ENCODE peak calls at places on chromosomes 2 and 18, in seven cellular contexts. D, A, N, O, P, Y and G are unnamed samples.

GRCh38 chr2:85216051-85216431 is 82.8 kb downstream of the TCF7L1 start:
- DNase-seq in P (no peak), A (no peak), O (no peak), D (no peak), Y (no peak), N (no peak), G (no peak)

GRCh38 chr2:17740203-17740602 is 13.4 kb downstream of the SMC6 start:
- DNase-seq in A (no peak), N (no peak), P (no peak), Y (no peak), D (no peak), O (no peak), G (no peak)

GRCh38 chr2:23385351-23385747 is 370 bp downstream of the KLHL29 start:
- DNase-seq in N (no peak), Y (peak; percentile 26), P (no peak), A (no peak), D (no peak), O (no peak), G (peak; percentile 74)

GRCh38 chr2:47313141-47313691 is 89.7 kb upstream of the MSH2 start:
- DNase-seq in N (no peak), P (no peak), O (peak; percentile 59), A (no peak), Y (peak; percentile 73), D (peak; percentile 39), G (no peak)

GRCh38 chr18:76983613-76984051 is 149.0 kb downstream of the MBP start:
- DNase-seq in D (no peak), Y (no peak), O (no peak), N (no peak), A (no peak), P (no peak), G (no peak)

GRCh38 chr2:158321264-158321663 is 135.3 kb downstream of the CCDC148 start:
- DNase-seq in A (no peak), D (no peak), P (no peak), N (no peak), Y (no peak), O (no peak), G (no peak)

GRCh38 chr2:222993920-222994650 is 57.9 kb upstream of the KCNE4 start:
- DNase-seq in Y (peak; percentile 73), N (peak; percentile 93), A (no peak), P (peak; percentile 47), O (peak; percentile 47), D (peak; percentile 82), G (peak; percentile 98)

GRCh38 chr2:36399050-36399449 is 43.5 kb downstream of the CRIM1 start:
- DNase-seq in Y (no peak), O (no peak), P (no peak), D (no peak), N (no peak), A (no peak), G (no peak)

GRCh38 chr2:178280261-178280852 is 86.0 kb downstream of the OSBPL6 start:
- DNase-seq in Y (no peak), O (no peak), N (no peak), D (no peak), A (no peak), P (peak; percentile 46), G (no peak)

GRCh38 chr2:46231721-46232120 is 65.5 kb upstream of the EPAS1 start:
- DNase-seq in N (no peak), O (no peak), D (no peak), Y (no peak), A (no peak), P (no peak), G (no peak)

GRCh38 chr2:46230677-46231425 is 66.4 kb upstream of the EPAS1 start:
- DNase-seq in Y (no peak), N (no peak), O (peak; percentile 42), D (no peak), P (no peak), A (no peak), G (no peak)

GRCh38 chr2:46227674-46228289 is 69.4 kb upstream of the EPAS1 start:
- DNase-seq in O (no peak), P (no peak), N (no peak), Y (no peak), D (no peak), A (no peak), G (no peak)

GRCh38 chr2:46230115-46230571 is 67.1 kb upstream of the EPAS1 start:
- DNase-seq in P (no peak), D (no peak), A (peak; percentile 37), N (no peak), O (peak; percentile 69), Y (no peak), G (no peak)

DNA sequence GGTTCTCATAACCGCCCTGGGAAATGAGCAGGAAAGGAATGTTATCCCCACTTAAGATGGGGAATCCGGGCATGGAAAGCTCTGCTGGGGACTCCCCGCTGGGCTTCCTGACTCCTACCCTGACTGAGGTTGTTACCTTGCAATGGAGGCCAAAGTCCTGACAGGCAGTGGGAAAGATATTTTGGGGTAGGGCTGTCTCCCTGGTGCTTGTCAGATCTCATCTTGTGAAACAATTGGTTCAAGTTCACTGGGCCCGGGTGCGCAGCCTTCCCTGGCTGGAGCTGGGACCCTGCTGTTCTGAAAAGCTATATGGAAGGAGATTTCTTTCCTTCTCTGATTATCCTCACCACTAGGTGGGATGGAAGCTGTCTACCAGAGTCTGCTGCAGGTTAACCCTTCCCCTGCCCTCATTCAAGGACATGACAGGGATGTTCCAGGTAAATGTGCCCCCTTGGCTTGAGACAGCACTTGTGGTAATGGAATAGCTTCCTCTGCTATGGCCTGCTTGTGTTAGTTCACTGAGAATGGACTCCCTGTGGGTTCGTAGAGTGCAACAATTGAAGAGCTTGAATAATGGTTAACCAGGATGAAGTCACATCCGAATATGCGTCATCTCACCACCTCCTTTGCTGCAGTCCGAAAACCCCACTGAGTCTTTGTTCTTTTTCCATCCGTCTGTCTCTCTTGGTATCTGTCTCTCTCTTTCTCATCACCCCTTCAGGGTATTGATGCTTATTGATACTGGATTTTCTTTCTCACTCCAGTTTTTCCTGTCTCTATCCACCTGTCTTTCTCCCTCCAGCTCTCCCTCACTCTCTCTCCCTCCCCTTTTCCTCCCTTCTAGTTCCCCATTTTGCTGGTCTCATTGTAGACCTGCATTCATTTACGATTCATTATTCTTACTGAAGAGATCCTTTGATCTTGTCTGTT is 67.8 kb upstream of the EPAS1 start:
- DNase-seq in D (no peak), A (peak; percentile 89), Y (no peak), P (no peak), O (no peak), N (no peak), G (no peak)
- TF ChIP-seq EP300 in D (no peak), A (no peak), Y (no peak), P (no peak), O (no peak), N (no peak), G (no peak)

GRCh38 chr2:42906557-42907380 is 114.4 kb upstream of the HAAO start:
- DNase-seq in P (peak; percentile 85), O (no peak), Y (peak; percentile 55), N (no peak), D (peak; percentile 65), A (no peak), G (peak; percentile 82)

GRCh38 chr2:42904576-42904876 is 112.1 kb upstream of the HAAO start:
- DNase-seq in N (no peak), A (no peak), O (no peak), Y (no peak), P (no peak), D (no peak), G (no peak)

GRCh38 chr2:42906115-42906556 is 113.8 kb upstream of the HAAO start:
- DNase-seq in P (no peak), N (no peak), D (no peak), A (no peak), O (no peak), Y (no peak), G (peak; percentile 52)

GRCh38 chr2:42903821-42904575 is 111.6 kb upstream of the HAAO start:
- DNase-seq in A (no peak), D (no peak), O (no peak), N (no peak), Y (no peak), P (peak; percentile 40), G (no peak)

DNA sequence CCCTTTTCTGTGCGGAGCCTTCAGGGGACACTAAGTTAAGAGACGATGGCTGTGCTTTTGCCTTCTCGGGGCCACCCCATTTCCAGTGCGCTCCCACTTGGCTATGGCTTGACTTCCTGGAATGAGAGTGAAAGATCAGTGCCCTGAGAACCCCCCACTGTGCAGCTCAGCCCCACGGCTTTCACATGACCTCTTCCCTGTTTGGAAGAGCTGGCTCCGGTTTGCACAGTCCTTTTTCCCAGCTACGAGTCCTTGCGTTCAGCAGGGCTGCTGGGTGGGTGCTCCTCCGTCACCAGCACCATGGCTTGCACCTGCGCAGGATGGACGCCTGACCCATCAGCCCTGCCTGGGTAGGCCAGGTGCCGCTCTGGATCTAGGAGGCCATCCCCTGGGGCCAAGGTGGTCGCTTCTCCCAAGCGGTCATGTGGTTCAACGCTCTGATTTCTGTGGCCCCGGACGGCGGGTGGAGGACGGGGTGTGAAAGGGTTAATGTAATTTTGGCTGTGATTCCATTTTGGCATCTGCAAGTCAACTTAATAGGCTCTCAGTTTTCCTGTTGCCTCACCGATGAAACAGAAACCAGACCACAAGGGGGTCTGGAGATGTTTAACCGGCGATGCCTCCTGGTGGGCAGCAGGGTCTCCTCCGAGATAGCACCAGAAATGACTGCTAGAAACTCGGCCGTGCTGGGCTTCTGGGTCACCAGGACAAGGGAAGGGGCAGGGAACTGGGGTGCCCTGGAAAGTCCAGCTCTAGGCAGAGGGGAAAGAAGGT is 113.1 kb upstream of the HAAO start:
- DNase-seq in N (no peak), A (no peak), D (no peak), O (no peak), Y (no peak), P (peak; percentile 78), G (peak; percentile 75)
- H3K4me1 ChIP-seq in N (peaks cover 87% of the 10 kb centered on the region), A (peaks cover 32% of the 10 kb centered on the region), D (peaks cover 46% of the 10 kb centered on the region), O (peaks cover 63% of the 10 kb centered on the region), Y (peaks cover 31% of the 10 kb centered on the region), P (peaks cover 10% of the 10 kb centered on the region), G (peaks cover 53% of the 10 kb centered on the region)

DNA sequence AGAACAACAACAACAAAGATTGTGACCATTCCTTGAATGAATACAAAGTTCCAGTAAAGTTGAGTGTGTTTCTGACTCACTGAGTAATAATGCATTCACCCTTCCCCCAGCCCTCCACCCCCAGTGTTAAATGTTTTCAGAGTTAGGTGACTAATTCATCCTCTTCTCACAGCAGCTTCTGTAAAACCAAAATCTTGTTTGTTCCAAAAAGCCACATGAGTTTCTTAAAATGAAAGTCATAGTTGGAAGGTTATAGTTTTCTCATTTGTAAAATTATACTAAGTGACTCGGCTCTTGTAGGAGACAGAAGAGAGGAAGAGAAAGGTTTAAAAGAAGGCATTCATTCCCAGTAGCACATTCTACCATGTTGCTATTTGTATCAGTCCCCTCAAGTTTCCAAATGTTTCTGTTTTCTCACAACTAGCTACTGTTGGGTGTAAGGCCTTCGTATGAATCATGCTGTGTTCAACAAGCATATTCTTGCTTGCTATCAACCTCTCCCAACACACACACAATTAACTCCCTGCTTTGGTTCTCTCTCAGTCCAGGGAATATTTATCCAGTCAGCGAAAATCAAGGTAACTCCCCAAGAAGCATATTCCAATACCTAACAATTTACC is 75.3 kb downstream of the MBD2 start:
- DNase-seq in P (no peak), A (peak; percentile 69), O (peak; percentile 23), Y (no peak), D (no peak), N (no peak), G (no peak)
- TF ChIP-seq POLR2AphosphoS5 in P (peak; percentile 45), A (peak; percentile 38), O (no peak), Y (no peak), D (no peak), N (no peak), G (no peak)

DNA sequence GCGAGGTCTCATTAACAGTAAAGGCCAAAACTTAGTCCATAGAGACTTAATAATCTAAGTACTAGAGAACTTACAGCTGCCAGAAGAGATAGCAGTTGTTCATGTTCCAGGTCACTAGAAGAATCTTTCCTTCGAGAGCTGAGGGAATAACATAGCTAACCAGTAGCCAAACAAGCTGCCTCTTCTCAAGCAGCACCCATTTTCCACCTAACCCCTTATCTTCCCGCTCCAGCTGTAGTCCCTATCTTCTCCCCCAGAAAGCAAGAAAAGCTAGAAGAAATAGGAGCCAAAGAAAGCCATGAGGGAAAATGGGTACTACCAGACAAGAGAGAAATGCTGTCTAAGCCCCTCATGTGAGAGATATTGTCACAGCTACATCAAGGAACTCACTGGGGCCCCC is 24.0 kb downstream of the SULT1C4 start:
- DNase-seq in O (no peak), D (no peak), N (no peak), A (no peak), Y (no peak), P (no peak), G (no peak)
- TF ChIP-seq EP300 in O (no peak), D (no peak), N (no peak), A (no peak), Y (no peak), P (no peak), G (no peak)